ENCODE peak calls at places on chromosomes 5 and 9, in five cellular contexts. One of them, this sample, is unnamed.
A peak's percentile ranks its signal among the peaks of the same experiment; 100 is the strongest.

GRCh38 chr5:3351581-3352442 is 243.8 kb upstream of the IRX1 start:
- DNase-seq in HEK293T: no peak
- DNase-seq in stimulated activated CD8-positive, alpha-beta memory T cell treated with anti-CD3 and anti-CD28 coated beads, Interleukin-7, amount 100 ng/mL, for 48 hours: no peak
- DNase-seq in foreskin melanocyte: no peak
- DNase-seq in NCI-H1417: no peak
- DNase-seq in this sample: no peak

GRCh38 chr9:129774791-129775149 is 21.9 kb upstream of the PTGES start:
- DNase-seq in HEK293T: no peak
- DNase-seq in NCI-H1417: no peak
- DNase-seq in stimulated activated CD8-positive, alpha-beta memory T cell treated with anti-CD3 and anti-CD28 coated beads, Interleukin-7, amount 100 ng/mL, for 48 hours: no peak
- DNase-seq in foreskin melanocyte: no peak
- DNase-seq in this sample: no peak

GRCh38 chr9:91443321-91443993 is 19.8 kb upstream of the NFIL3 start:
- DNase-seq in HEK293T: no peak
- DNase-seq in foreskin melanocyte: no peak
- DNase-seq in NCI-H1417: no peak
- DNase-seq in stimulated activated CD8-positive, alpha-beta memory T cell treated with anti-CD3 and anti-CD28 coated beads, Interleukin-7, amount 100 ng/mL, for 48 hours: no peak
- DNase-seq in this sample: no peak

GRCh38 chr5:1880377-1881272 is 2.1 kb downstream of the IRX4 start:
- DNase-seq in foreskin melanocyte: no peak
- DNase-seq in HEK293T: no peak
- DNase-seq in stimulated activated CD8-positive, alpha-beta memory T cell treated with anti-CD3 and anti-CD28 coated beads, Interleukin-7, amount 100 ng/mL, for 48 hours: no peak
- DNase-seq in NCI-H1417: no peak
- DNase-seq in this sample: no peak

GRCh38 chr5:14410068-14410941 is 171.3 kb upstream of the OTULINL start:
- DNase-seq in NCI-H1417: no peak
- DNase-seq in stimulated activated CD8-positive, alpha-beta memory T cell treated with anti-CD3 and anti-CD28 coated beads, Interleukin-7, amount 100 ng/mL, for 48 hours: no peak
- DNase-seq in HEK293T: no peak
- DNase-seq in foreskin melanocyte: no peak
- DNase-seq in this sample: no peak

GRCh38 chr5:114208588-114208987 is 153.3 kb upstream of the KCNN2 start:
- DNase-seq in NCI-H1417: no peak
- DNase-seq in foreskin melanocyte: no peak
- DNase-seq in HEK293T: no peak
- DNase-seq in stimulated activated CD8-positive, alpha-beta memory T cell treated with anti-CD3 and anti-CD28 coated beads, Interleukin-7, amount 100 ng/mL, for 48 hours: no peak
- DNase-seq in this sample: no peak

GRCh38 chr9:130100681-130101080 is 47.0 kb downstream of the GPR107 start:
- DNase-seq in stimulated activated CD8-positive, alpha-beta memory T cell treated with anti-CD3 and anti-CD28 coated beads, Interleukin-7, amount 100 ng/mL, for 48 hours: no peak
- DNase-seq in NCI-H1417: no peak
- DNase-seq in HEK293T: no peak
- DNase-seq in foreskin melanocyte: no peak
- DNase-seq in this sample: no peak

GRCh38 chr5:35822541-35822940 is 34.1 kb upstream of the IL7R start:
- DNase-seq in stimulated activated CD8-positive, alpha-beta memory T cell treated with anti-CD3 and anti-CD28 coated beads, Interleukin-7, amount 100 ng/mL, for 48 hours: no peak
- DNase-seq in NCI-H1417: no peak
- DNase-seq in foreskin melanocyte: no peak
- DNase-seq in HEK293T: no peak
- DNase-seq in this sample: no peak

GRCh38 chr5:34609951-34610431 is 46.1 kb upstream of the RAI14 start:
- DNase-seq in foreskin melanocyte: peak; percentile 76
- DNase-seq in HEK293T: no peak
- DNase-seq in NCI-H1417: no peak
- DNase-seq in stimulated activated CD8-positive, alpha-beta memory T cell treated with anti-CD3 and anti-CD28 coated beads, Interleukin-7, amount 100 ng/mL, for 48 hours: no peak
- DNase-seq in this sample: no peak

GRCh38 chr5:149108651-149109280 is 32.5 kb upstream of the ABLIM3 start:
- DNase-seq in NCI-H1417: no peak
- DNase-seq in HEK293T: no peak
- DNase-seq in stimulated activated CD8-positive, alpha-beta memory T cell treated with anti-CD3 and anti-CD28 coated beads, Interleukin-7, amount 100 ng/mL, for 48 hours: no peak
- DNase-seq in foreskin melanocyte: no peak
- DNase-seq in this sample: no peak